ENCODE peak calls at places on chromosome 11, in four cellular contexts. K, R, W and Z are unnamed samples.

GRCh38 chr11:109033627-109034340 is 368.9 kb downstream of the DDX10 start:
- DNase-seq in W (no peak), R (no peak), K (no peak), Z (no peak)

GRCh38 chr11:85941380-85941973 is 86.3 kb downstream of the CCDC83 start:
- DNase-seq in R (no peak), W (no peak), K (no peak), Z (peak)

GRCh38 chr11:27553186-27553585 is 46.6 kb upstream of the LIN7C start:
- DNase-seq in R (no peak), W (no peak), K (no peak), Z (no peak)

GRCh38 chr11:94934362-94934761 is 39.0 kb downstream of the CWC15 start:
- DNase-seq in K (no peak), W (no peak), R (no peak), Z (no peak)

GRCh38 chr11:111602865-111603632 is 800 bp downstream of the SIK2 start:
- DNase-seq in R (no peak), W (no peak), K (peak), Z (peak)

GRCh38 chr11:72782081-72782920 is 11.5 kb downstream of the STARD10 start:
- DNase-seq in R (no peak), W (no peak), K (peak), Z (no peak)

GRCh38 chr11:102807921-102808320 is 10.0 kb upstream of the MMP1 start:
- DNase-seq in K (no peak), R (no peak), W (no peak), Z (peak)

GRCh38 chr11:19441752-19442553 is 201.2 kb upstream of the E2F8 start:
- DNase-seq in K (no peak), R (peak), W (no peak), Z (peak)

GRCh38 chr11:12161603-12162350 is 51.4 kb downstream of the MICAL2 start:
- DNase-seq in K (no peak), W (no peak), R (no peak), Z (no peak)

GRCh38 chr11:124586247-124586860 is 16.6 kb downstream of the OR8A1 start:
- DNase-seq in K (peak), R (peak), W (peak), Z (peak)

GRCh38 chr11:83152245-83152644 is 4.7 kb upstream of the PCF11 start:
- DNase-seq in K (no peak), W (no peak), R (no peak), Z (no peak)

GRCh38 chr11:73218106-73218829 is at the start of gene P2RY2:
- DNase-seq in K (peak), W (peak), R (peak), Z (peak)

GRCh38 chr11:108486331-108486730 is 11.9 kb downstream of the POGLUT3 start:
- DNase-seq in W (no peak), K (no peak), R (no peak), Z (no peak)

GRCh38 chr11:17498475-17498874 is 21.8 kb upstream of the ABCC8 start:
- DNase-seq in W (no peak), R (no peak), K (no peak), Z (no peak)
- TF ChIP-seq CTCF in W (no peak), R (no peak), K (no peak), Z (no peak)

GRCh38 chr11:62702241-62702640 is 5.0 kb downstream of the BSCL2 start:
- DNase-seq in K (no peak), W (no peak), R (no peak), Z (peak)

GRCh38 chr11:62705880-62706831 is 1.1 kb downstream of the BSCL2 start:
- DNase-seq in R (peak), W (peak), K (peak), Z (peak)

GRCh38 chr11:62707277-62707771 is at the start of the genes BSCL2 and GNG3:
- DNase-seq in K (no peak), W (no peak), R (no peak), Z (no peak)

GRCh38 chr11:62706841-62707240 is 383 bp downstream of the BSCL2 start:
- DNase-seq in R (no peak), K (no peak), W (no peak), Z (no peak)

DNA sequence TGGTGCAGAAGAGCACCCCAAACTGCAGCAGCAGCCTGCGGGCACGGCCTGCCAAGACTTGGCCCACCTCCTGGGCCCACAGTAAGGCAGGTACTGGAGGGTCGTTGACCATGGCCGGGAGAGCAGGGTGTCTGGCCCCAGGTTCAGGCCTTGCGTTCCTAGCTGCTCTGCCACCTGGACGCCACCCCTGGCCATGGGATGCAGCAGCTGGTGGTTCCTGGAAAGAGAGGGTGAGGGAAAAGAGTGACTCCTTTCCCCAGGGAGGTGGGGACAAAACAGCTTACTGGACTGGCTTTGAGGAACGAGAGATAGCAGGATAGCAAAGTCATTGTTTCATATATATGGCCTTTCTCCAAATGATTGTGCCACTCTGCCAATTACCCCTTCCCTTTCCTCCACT is 1.8 kb downstream of the BSCL2 start:
- DNase-seq in R (no peak), K (no peak), W (no peak), Z (no peak)
- TF ChIP-seq CTCF in R (no peak), K (no peak), W (no peak), Z (no peak)

GRCh38 chr11:118263694-118264567 is at the start of gene MPZL2:
- DNase-seq in K (no peak), R (peak), W (no peak), Z (no peak)

GRCh38 chr11:118263109-118263508 is 988 bp downstream of the MPZL2 start:
- DNase-seq in W (no peak), R (no peak), K (no peak), Z (no peak)

GRCh38 chr11:118260353-118260752 is 3.7 kb downstream of the MPZL2 start:
- DNase-seq in R (no peak), W (no peak), K (no peak), Z (no peak)

GRCh38 chr11:118259138-118259537 is 5.0 kb downstream of the MPZL2 start:
- DNase-seq in K (no peak), W (no peak), R (no peak), Z (no peak)

GRCh38 chr11:118258410-118258809 is 5.7 kb downstream of the MPZL2 start:
- DNase-seq in W (no peak), R (no peak), K (no peak), Z (no peak)
- TF ChIP-seq CTCF in W (no peak), R (no peak), K (no peak), Z (no peak)

GRCh38 chr11:125925247-125925740 is 20.6 kb upstream of the VSIG10L2 start:
- DNase-seq in R (no peak), K (no peak), W (no peak), Z (no peak)
- TF ChIP-seq CTCF in R (no peak), K (no peak), W (no peak), Z (no peak)

DNA sequence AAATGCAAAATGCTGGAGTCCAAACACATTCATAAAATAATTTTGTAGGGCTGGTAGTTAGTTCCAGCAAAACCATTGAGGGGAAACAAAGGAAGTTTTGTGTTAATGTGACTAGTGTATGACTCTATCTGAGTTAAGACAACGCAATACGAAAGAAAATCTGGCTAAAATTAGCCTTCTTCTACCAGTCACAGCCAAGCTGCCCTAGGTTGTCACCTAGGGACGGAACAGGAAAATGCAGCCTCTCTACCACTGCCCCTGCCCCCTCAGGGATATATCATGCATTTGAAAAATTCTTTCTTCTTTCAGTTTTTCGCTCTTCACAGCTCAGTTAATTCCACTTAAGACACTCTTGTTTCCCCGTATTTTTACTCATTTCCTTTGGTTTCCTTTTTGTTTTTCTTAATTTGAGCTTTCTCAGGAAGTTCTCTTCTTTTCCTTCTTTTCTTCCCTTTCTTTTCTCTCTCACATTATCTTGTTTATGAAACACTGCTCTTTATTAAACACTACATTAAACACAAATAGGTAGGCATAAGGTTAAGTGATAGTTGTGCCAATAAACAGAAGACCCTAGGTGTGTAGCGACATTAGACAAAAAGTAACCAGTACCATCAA is 30.6 kb downstream of the KIRREL3 start:
- DNase-seq in K (no peak), W (no peak), R (no peak), Z (no peak)
- TF ChIP-seq CTCF in K (peak), W (peak), R (peak), Z (peak)

GRCh38 chr11:10208045-10208674 is 85.9 kb downstream of the SBF2 start:
- DNase-seq in K (peak), R (no peak), W (no peak), Z (peak)
- TF ChIP-seq CTCF in K (peak), R (peak), W (peak), Z (peak)